ENCODE peak calls at places on chromosomes 16 and 17, in ten cellular contexts. R, M, B, O, Z, Y, G, C, F and S are unnamed samples. For H3K9me3, the result is how much of the 10 kb centered on the place peaks cover.

GRCh38 chr16:10693889-10694288 is 841 bp downstream of the TEKT5 start:
- DNase-seq in G (no peak), M (no peak), Y (no peak), B (no peak), O (no peak), F (no peak), Z (no peak), C (no peak), R (peak), S (no peak)

GRCh38 chr16:21959050-21959449 is 5.9 kb downstream of the UQCRC2 start:
- DNase-seq in R (no peak), F (no peak), G (no peak), B (no peak), Y (no peak), M (no peak), C (no peak), O (no peak), Z (no peak), S (no peak)

GRCh38 chr16:86044241-86044671 is 145.3 kb downstream of the IRF8 start:
- DNase-seq in M (no peak), C (no peak), R (no peak), Z (peak), Y (peak), F (peak), O (peak), G (no peak), B (peak), S (peak)

GRCh38 chr17:71398706-71399620 is 721.9 kb upstream of the SOX9 start:
- DNase-seq in F (no peak), C (no peak), Y (no peak), M (no peak), B (no peak), R (no peak), O (peak), G (no peak), Z (no peak), S (no peak)

GRCh38 chr17:38674749-38675615 is at the start of gene EPOP:
- DNase-seq in R (peak), B (peak), M (peak), Y (peak), G (peak), O (peak), Z (peak), F (peak), C (peak), S (peak)

GRCh38 chr16:78134944-78135619 is 35.6 kb downstream of the WWOX start:
- DNase-seq in O (no peak), B (peak), R (no peak), M (no peak), Z (no peak), C (no peak), Y (no peak), G (no peak), F (no peak), S (no peak)

GRCh38 chr17:57331423-57331822 is 75.1 kb downstream of the MSI2 start:
- DNase-seq in Y (no peak), F (no peak), O (no peak), C (no peak), M (no peak), R (no peak), G (no peak), Z (no peak), B (no peak), S (no peak)

GRCh38 chr17:21400816-21401593 is 24.8 kb downstream of the KCNJ12 start:
- DNase-seq in M (no peak), Y (no peak), Z (no peak), B (no peak), G (no peak), O (no peak), F (no peak), C (no peak), R (no peak), S (no peak)

GRCh38 chr17:22203208-22203715 is 510.9 kb downstream of the KCNJ18 start:
- DNase-seq in B (no peak), F (no peak), O (no peak), R (peak), Y (no peak), M (no peak), C (no peak), Z (no peak), G (no peak), S (no peak)

GRCh38 chr17:7466644-7467341 is 12.6 kb downstream of the ZBTB4 start:
- DNase-seq in Y (no peak), M (peak), F (no peak), Z (no peak), O (peak), C (peak), B (no peak), G (no peak), R (no peak), S (peak)

GRCh38 chr17:12180644-12181261 is 160.1 kb downstream of the MAP2K4 start:
- DNase-seq in F (peak), R (no peak), Z (peak), B (peak), M (peak), C (no peak), Y (no peak), O (peak), G (no peak), S (no peak)

GRCh38 chr17:56973520-56973919 is 4.4 kb upstream of the SCPEP1 start:
- DNase-seq in O (peak), R (no peak), M (no peak), G (no peak), Y (no peak), C (no peak), Z (no peak), B (no peak), F (no peak), S (no peak)

GRCh38 chr17:64001763-64002529 is 3.8 kb downstream of the PRR29 start:
- DNase-seq in C (peak), Y (no peak), Z (no peak), B (no peak), F (no peak), M (no peak), O (no peak), G (no peak), R (no peak), S (peak)

GRCh38 chr16:11824362-11824761 is 27.0 kb downstream of the RSL1D1 start:
- DNase-seq in G (no peak), C (peak), M (no peak), Z (no peak), R (no peak), F (no peak), B (peak), Y (no peak), O (no peak), S (peak)
- H3K27ac ChIP-seq in G (no peak), C (peak), M (no peak), Z (no peak), R (peak), F (no peak), B (peak), Y (no peak), O (no peak), S (no peak)

GRCh38 chr17:16036261-16036660 is 36.6 kb downstream of the TTC19 start:
- DNase-seq in M (no peak), O (no peak), G (no peak), Y (no peak), F (no peak), R (no peak), Z (no peak), B (no peak), C (no peak), S (no peak)

GRCh38 chr17:16027708-16028584 is 28.3 kb downstream of the TTC19 start:
- DNase-seq in B (peak), O (peak), G (peak), Y (peak), Z (peak), R (no peak), F (no peak), M (no peak), C (no peak), S (no peak)

GRCh38 chr17:16037636-16038035 is 38.0 kb downstream of the TTC19 start:
- DNase-seq in Y (no peak), G (no peak), O (peak), R (no peak), C (no peak), F (no peak), B (no peak), Z (no peak), M (no peak), S (no peak)

DNA sequence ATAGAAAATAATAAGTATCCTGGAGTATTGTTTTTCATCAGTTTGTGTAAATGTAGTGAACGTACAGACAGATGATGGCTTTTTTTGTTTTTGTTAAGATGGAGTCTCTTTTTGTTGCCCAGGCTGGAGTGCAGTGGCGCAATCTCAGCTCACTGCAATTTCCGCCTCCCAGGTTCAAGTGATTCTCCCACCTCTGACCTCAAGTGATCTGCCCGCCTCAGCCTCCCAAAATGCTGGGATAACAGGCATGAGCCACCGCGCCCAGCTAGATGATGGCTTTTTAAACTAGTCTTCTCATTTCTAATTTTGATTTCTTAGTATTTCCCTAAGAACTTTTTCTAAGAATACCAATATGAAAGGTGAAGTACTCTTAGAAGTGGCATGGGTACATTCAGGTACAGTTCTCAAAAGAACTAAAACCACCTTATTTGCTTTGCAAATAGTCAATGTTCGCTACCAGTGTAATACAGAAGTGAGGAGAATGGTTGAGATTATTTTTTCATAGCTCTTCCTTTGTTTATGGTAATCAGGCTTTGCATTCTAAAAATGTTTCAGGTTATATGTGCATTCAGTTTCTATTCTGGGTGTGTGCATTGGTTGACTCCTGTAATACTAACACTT is 34.2 kb downstream of the TTC19 start:
- DNase-seq in M (no peak), Z (no peak), R (no peak), C (peak), G (no peak), O (no peak), F (no peak), Y (no peak), B (no peak), S (no peak)
- H3K9me3 ChIP-seq in M (under half), Z (under half), R (under half), C (under half), G (under half), O (under half), F (under half), Y (under half), B (under half), S (under half)

GRCh38 chr16:53913082-53913870 is 209.3 kb downstream of the FTO start:
- DNase-seq in M (peak), Z (no peak), O (peak), C (no peak), B (peak), F (no peak), Y (no peak), R (no peak), G (no peak), S (no peak)
- H3K27ac ChIP-seq in M (no peak), Z (no peak), O (no peak), C (no peak), B (peak), F (no peak), Y (no peak), R (peak), G (no peak), S (no peak)

GRCh38 chr16:847681-848445 is 47.3 kb upstream of the GNG13 start:
- DNase-seq in Z (no peak), C (no peak), F (no peak), Y (no peak), B (no peak), R (no peak), O (no peak), M (no peak), G (no peak), S (no peak)
- H3K9me3 ChIP-seq in Z (under half), C (under half), F (under half), Y (under half), B (under half), R (under half), O (under half), M (under half), G (under half), S (under half)

DNA sequence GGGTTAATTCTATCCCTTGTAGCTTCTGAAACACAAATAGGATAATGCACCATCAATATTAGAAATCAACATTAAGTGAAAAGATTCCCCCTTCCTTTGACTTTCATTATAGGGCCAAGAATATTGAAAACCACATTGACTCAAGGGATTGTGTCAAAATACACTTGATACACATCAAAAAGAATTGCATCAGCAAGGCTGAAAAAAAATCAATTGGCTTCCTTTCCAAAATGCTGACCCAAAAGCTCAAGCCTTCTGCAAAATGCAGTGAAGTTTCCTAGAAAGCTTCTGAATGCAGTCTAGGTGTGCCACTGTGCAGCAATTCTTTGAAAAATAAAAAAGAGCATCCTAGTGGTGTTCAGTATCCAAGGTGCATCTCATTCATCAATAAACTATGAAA is 674.4 kb downstream of the TOX3 start:
- DNase-seq in F (no peak), R (no peak), C (no peak), G (no peak), O (no peak), Y (no peak), B (no peak), Z (no peak), M (no peak), S (no peak)
- H3K27ac ChIP-seq in F (no peak), R (no peak), C (no peak), G (no peak), O (no peak), Y (no peak), B (no peak), Z (no peak), M (no peak), S (no peak)